ENCODE peak calls at places on chromosomes 7 and 10, in seven cellular contexts. G is spleen, S is GM13976, K is GM13977, O is omental fat pad, F is prostate gland, C is upper lobe of right lung. Q is an unnamed sample.

GRCh38 chr10:44198780-44199097 is 186.2 kb downstream of the CXCL12 start:
- DNase-seq in G (no peak), S (no peak), K (no peak), O (no peak), F (no peak), C (no peak), Q (no peak)

GRCh38 chr10:110056822-110057221 is 49.0 kb downstream of the ADD3 start:
- DNase-seq in G (no peak), S (no peak), K (no peak), O (no peak), F (no peak), C (no peak), Q (no peak)

GRCh38 chr7:99141756-99142726 is 1.9 kb downstream of the SMURF1 start:
- DNase-seq in G (peak), S (peak), K (no peak), O (peak), F (peak), C (peak), Q (peak)

GRCh38 chr10:15254808-15255655 is 86.5 kb upstream of the NMT2 start:
- DNase-seq in G (peak), S (peak), K (peak), O (no peak), F (no peak), C (no peak), Q (peak)

GRCh38 chr7:17941171-17941490 is 837 bp upstream of the SNX13 start:
- DNase-seq in G (no peak), S (no peak), K (no peak), O (no peak), F (no peak), C (no peak), Q (no peak)

GRCh38 chr7:81439591-81439990 is 330.3 kb downstream of the HGF start:
- DNase-seq in G (no peak), S (no peak), K (no peak), O (no peak), F (no peak), C (no peak), Q (no peak)

GRCh38 chr10:96419351-96419750 is 60.5 kb upstream of the OPALIN start:
- DNase-seq in G (no peak), S (no peak), K (no peak), O (no peak), F (no peak), C (no peak), Q (no peak)

GRCh38 chr7:20816389-20816959 is 29.8 kb upstream of the SP8 start:
- DNase-seq in G (no peak), S (no peak), K (no peak), O (no peak), F (no peak), C (no peak), Q (no peak)

GRCh38 chr10:32887481-32887880 is 70.5 kb downstream of the ITGB1 start:
- DNase-seq in G (no peak), S (no peak), K (no peak), O (no peak), F (no peak), C (peak), Q (no peak)

GRCh38 chr10:413662-414071 is 275.8 kb downstream of the DIP2C start:
- DNase-seq in G (peak), S (no peak), K (no peak), O (no peak), F (no peak), C (no peak), Q (no peak)

GRCh38 chr10:62794306-62794705 is 10.2 kb upstream of the ADO start:
- DNase-seq in G (no peak), S (no peak), K (no peak), O (no peak), F (no peak), C (no peak), Q (no peak)

GRCh38 chr10:15348579-15348978 is 22.5 kb downstream of the FAM171A1 start:
- DNase-seq in G (no peak), S (no peak), K (no peak), O (no peak), F (no peak), C (no peak), Q (no peak)

GRCh38 chr10:87930929-87931835 is 67.8 kb downstream of the PTEN start:
- DNase-seq in G (no peak), S (peak), K (peak), O (no peak), F (no peak), C (no peak), Q (peak)

GRCh38 chr10:3111626-3112220 is 44.4 kb downstream of the PFKP start:
- DNase-seq in G (no peak), S (no peak), K (no peak), O (no peak), F (no peak), C (no peak), Q (no peak)

GRCh38 chr10:71970331-71970730 is 6.1 kb downstream of the CHST3 start:
- DNase-seq in G (peak), S (no peak), K (no peak), O (no peak), F (peak), C (peak), Q (no peak)
- TF ChIP-seq CTCF in G (no peak), S (no peak), K (peak), O (no peak), F (no peak), C (no peak), Q (no peak)

GRCh38 chr7:86477343-86477742 is 166.4 kb upstream of the GRM3 start:
- DNase-seq in G (no peak), S (no peak), K (no peak), O (no peak), F (no peak), C (no peak), Q (no peak)
- TF ChIP-seq CTCF in G (no peak), S (no peak), K (no peak), O (no peak), F (no peak), C (no peak), Q (no peak)

GRCh38 chr10:50613150-50613549 is 10.6 kb downstream of the SGMS1 start:
- DNase-seq in G (no peak), S (peak), K (peak), O (no peak), F (no peak), C (no peak), Q (peak)

GRCh38 chr10:50618624-50619023 is 5.1 kb downstream of the SGMS1 start:
- DNase-seq in G (no peak), S (no peak), K (no peak), O (no peak), F (no peak), C (no peak), Q (no peak)

GRCh38 chr10:50613726-50614443 is 9.9 kb downstream of the SGMS1 start:
- DNase-seq in G (no peak), S (no peak), K (no peak), O (no peak), F (peak), C (no peak), Q (no peak)

GRCh38 chr10:50615654-50616053 is 8.1 kb downstream of the SGMS1 start:
- DNase-seq in G (no peak), S (no peak), K (no peak), O (no peak), F (no peak), C (no peak), Q (no peak)

GRCh38 chr10:50614444-50615137 is 9.2 kb downstream of the SGMS1 start:
- DNase-seq in G (no peak), S (no peak), K (peak), O (no peak), F (no peak), C (no peak), Q (no peak)
- TF ChIP-seq CTCF in G (peak), S (no peak), K (peak), O (no peak), F (no peak), C (peak), Q (peak)

DNA sequence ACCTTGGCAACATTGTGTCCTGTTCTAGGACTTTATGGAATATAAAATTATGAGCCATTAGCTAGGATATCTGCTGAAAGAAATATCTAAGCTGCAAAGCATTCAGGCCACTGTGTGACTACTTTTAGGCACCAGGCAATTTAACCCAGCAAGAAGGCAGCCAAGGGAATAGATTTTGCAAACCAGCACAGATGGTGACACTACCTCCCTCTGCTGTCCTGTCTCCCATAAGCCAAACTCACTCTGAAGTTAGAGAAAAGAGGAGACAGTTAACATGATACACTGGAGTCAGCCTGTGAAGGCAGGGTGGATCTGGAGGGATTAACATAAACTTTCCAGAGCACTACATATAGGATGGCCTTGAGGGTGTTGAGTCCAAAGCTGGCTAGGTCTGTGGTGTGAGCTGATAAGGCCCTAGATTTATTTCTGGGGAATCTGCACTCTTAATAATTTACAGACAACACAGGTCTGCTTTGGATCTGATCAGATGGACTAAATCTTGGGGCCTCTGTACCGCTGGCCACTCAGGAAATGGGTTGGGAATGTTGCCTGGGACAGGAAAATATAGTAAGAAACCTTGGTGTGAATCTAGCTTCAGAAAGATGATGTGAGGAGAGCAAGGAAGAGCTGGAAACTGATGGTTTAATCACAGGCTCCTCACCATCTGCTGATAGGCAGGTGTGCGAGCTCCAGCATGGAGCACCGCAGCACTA is 230.0 kb upstream of the PRSS1 start:
- DNase-seq in G (no peak), S (no peak), K (no peak), O (no peak), F (no peak), C (no peak), Q (no peak)
- TF ChIP-seq CTCF in G (no peak), S (no peak), K (no peak), O (no peak), F (no peak), C (no peak), Q (no peak)

GRCh38 chr10:21523007-21523406 is 2.5 kb downstream of the SKIDA1 start:
- DNase-seq in G (no peak), S (no peak), K (no peak), O (no peak), F (no peak), C (no peak), Q (no peak)
- TF ChIP-seq CTCF in G (no peak), S (no peak), K (no peak), O (no peak), F (no peak), C (no peak), Q (no peak)

DNA sequence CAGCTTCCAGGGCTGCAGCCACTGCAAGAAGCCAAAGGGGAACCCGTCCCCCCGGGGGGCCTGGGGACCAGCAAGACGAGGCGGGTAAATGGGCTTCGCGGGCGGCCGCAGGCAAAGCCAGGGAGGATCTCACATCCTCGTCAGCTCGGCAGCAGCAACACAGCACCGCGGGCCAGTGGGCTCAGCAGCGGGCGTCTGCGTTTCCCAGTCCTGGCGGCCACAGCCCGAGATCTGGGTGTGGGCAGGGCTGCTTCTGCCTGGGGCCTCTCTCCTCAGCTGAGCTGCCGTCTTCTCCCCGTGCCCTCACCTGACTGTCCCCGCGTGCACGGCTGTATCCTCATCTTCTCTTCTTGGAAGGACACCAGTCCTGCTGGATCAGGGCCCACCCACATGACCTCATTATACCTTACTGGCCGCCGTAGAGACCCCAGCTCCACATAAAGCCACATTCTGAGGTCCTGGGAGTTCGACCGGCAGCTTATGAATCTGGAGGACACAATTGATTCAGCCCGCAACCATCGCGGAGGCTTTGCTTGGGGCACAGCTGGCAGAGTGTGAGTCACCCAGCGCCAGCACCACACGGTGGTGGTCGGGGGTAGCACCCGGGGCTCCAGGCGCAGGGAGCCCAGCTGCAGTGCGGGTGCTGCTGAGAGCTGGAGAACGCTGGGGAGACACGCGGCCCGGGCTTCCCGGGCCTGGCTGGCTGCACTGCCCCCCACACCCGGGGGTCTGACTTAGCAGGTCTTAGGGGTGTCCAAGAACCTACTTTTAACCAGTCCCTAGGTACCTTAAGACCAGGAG is 88.1 kb downstream of the PAXIP1 start:
- DNase-seq in G (peak), S (no peak), K (no peak), O (no peak), F (no peak), C (no peak), Q (no peak)
- TF ChIP-seq CTCF in G (no peak), S (no peak), K (no peak), O (no peak), F (no peak), C (no peak), Q (no peak)

GRCh38 chr10:51052152-51052551 is 22.1 kb upstream of the PRKG1 start:
- DNase-seq in G (no peak), S (no peak), K (no peak), O (no peak), F (no peak), C (no peak), Q (no peak)

GRCh38 chr10:51048792-51049191 is 25.5 kb upstream of the PRKG1 start:
- DNase-seq in G (no peak), S (no peak), K (no peak), O (no peak), F (no peak), C (no peak), Q (no peak)

GRCh38 chr10:51046668-51047067 is 27.6 kb upstream of the PRKG1 start:
- DNase-seq in G (no peak), S (no peak), K (no peak), O (no peak), F (no peak), C (no peak), Q (no peak)

GRCh38 chr10:51047857-51048256 is 26.4 kb upstream of the PRKG1 start:
- DNase-seq in G (no peak), S (no peak), K (no peak), O (no peak), F (no peak), C (no peak), Q (no peak)
- TF ChIP-seq CTCF in G (no peak), S (no peak), K (no peak), O (no peak), F (no peak), C (no peak), Q (no peak)

DNA sequence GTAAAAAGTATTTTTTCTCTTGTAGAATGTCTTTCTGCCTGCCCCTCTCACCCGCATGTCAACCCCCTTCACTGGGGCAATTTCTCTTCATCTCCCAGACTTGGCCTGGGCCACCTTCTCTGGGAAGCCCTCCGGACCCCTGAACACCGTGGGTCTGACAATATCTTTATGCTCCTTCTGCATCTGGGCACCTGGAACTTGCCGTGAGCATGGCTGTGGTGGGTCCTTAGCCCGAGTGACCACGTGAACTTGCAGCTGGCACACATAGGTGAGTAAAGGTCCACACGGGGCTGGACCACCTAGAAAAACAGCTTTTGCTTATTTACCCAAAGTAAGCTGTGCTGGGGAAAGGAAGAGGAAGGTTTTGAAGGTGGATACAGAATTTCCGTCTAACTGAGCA is 600.2 kb downstream of the DNAJB6 start:
- DNase-seq in G (no peak), S (no peak), K (no peak), O (no peak), F (no peak), C (no peak), Q (no peak)
- TF ChIP-seq CTCF in G (no peak), S (no peak), K (no peak), O (no peak), F (no peak), C (no peak), Q (no peak)